ENCODE peak calls at places on chromosome 7, in four cellular contexts. K is K562, V is spleen, X is transverse colon. D is an unnamed sample.

GRCh38 chr7:155381852-155382801 is 75.8 kb upstream of the EN2 start:
- DNase-seq in K (no peak), V (peak), X (no peak), D (no peak)

GRCh38 chr7:128406986-128407589 is 2.7 kb downstream of the IMPDH1 start:
- DNase-seq in V (no peak), X (no peak), K (no peak), D (no peak)

GRCh38 chr7:19290936-19291335 is 145.7 kb upstream of the FERD3L start:
- DNase-seq in K (no peak), X (no peak), V (no peak), D (no peak)

GRCh38 chr7:87179180-87179579 is 26.9 kb downstream of the DMTF1 start:
- DNase-seq in K (no peak), X (no peak), V (no peak), D (no peak)

GRCh38 chr7:30478349-30479228 is at the start of gene NOD1:
- DNase-seq in K (peak), X (peak), V (peak), D (peak)

GRCh38 chr7:158016171-158017087 is 571.2 kb downstream of the PTPRN2 start:
- DNase-seq in X (no peak), K (no peak), V (peak), D (peak)

GRCh38 chr7:561631-562393 is 42.2 kb upstream of the PDGFA start:
- DNase-seq in V (peak), X (peak), K (no peak), D (no peak)

GRCh38 chr7:79820387-79820786 is 314.2 kb upstream of the GNAI1 start:
- DNase-seq in X (peak), K (no peak), V (no peak), D (no peak)

GRCh38 chr7:6495597-6496262 is 48.0 kb upstream of the DAGLB start:
- DNase-seq in K (no peak), X (no peak), V (no peak), D (no peak)

GRCh38 chr7:130490287-130490686 is 1.6 kb upstream of the MEST start:
- DNase-seq in X (no peak), K (no peak), V (no peak), D (no peak)

GRCh38 chr7:33950047-33950714 is 44.8 kb downstream of the BMPER start:
- DNase-seq in V (no peak), K (no peak), X (no peak), D (no peak)

GRCh38 chr7:3431306-3431705 is 130.3 kb downstream of the SDK1 start:
- DNase-seq in K (no peak), X (no peak), V (no peak), D (no peak)

GRCh38 chr7:1300206-1300605 is 67.5 kb downstream of the UNCX start:
- DNase-seq in V (no peak), X (no peak), K (no peak), D (no peak)

GRCh38 chr7:26850193-26850651 is 14.2 kb downstream of the SKAP2 start:
- DNase-seq in K (peak), V (no peak), X (no peak), D (no peak)

GRCh38 chr7:36784991-36785940 is 61.0 kb upstream of the AOAH start:
- DNase-seq in K (no peak), X (peak), V (peak), D (peak)

GRCh38 chr7:128688492-128688891 is 16.4 kb downstream of the GARIN1A start:
- DNase-seq in K (no peak), V (no peak), X (no peak), D (no peak)

GRCh38 chr7:1758417-1758858 is 88.4 kb downstream of the ELFN1 start:
- DNase-seq in K (peak), X (no peak), V (peak), D (no peak)

GRCh38 chr7:99949645-99950228 is 20.3 kb upstream of the GJC3 start:
- DNase-seq in X (no peak), V (no peak), K (no peak), D (no peak)

GRCh38 chr7:69670701-69671100 is 72.4 kb downstream of the AUTS2 start:
- DNase-seq in X (no peak), V (no peak), K (no peak), D (no peak)

GRCh38 chr7:12719978-12720377 is 32.5 kb downstream of the ARL4A start:
- DNase-seq in X (no peak), V (no peak), K (no peak), D (no peak)

GRCh38 chr7:25624837-25625236 is 396.6 kb upstream of the NPVF start:
- DNase-seq in V (no peak), X (no peak), K (no peak), D (no peak)

GRCh38 chr7:135098391-135098790 is 49.5 kb upstream of the TMEM140 start:
- DNase-seq in K (no peak), V (no peak), X (no peak), D (no peak)

GRCh38 chr7:12570529-12571461 is at the start of gene SCIN:
- DNase-seq in V (peak), X (peak), K (no peak), D (peak)

GRCh38 chr7:240887-241421 is 48.6 kb downstream of the FAM20C start:
- DNase-seq in X (no peak), V (no peak), K (no peak), D (no peak)

GRCh38 chr7:30134011-30134410 is 775 bp upstream of the MTURN start:
- DNase-seq in V (no peak), K (no peak), X (no peak), D (no peak)

GRCh38 chr7:12436896-12437535 is 33.4 kb upstream of the VWDE start:
- DNase-seq in K (no peak), X (no peak), V (no peak), D (no peak)

DNA sequence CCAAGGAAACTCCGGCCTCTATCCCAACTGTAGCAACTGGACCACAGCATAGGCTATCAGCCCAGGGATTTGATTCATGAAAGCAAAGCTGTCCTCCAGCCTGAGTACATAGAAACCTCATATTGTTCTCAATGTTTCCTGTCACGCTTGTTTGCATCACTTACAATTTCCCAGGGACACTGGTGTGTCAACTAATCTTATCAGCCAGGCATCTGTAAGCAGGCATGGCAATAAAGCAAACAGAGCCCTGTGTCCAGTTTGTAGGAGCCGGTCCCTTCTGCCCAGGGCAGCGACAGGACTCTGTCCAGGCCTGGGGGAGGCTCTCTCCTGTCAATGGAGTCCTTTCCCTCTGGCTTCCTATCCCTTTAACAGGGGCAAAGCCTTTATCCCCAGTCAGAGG is 23.0 kb upstream of the CDHR3 start:
- DNase-seq in K (no peak), V (no peak), X (no peak), D (no peak)
- TF ChIP-seq POLR2AphosphoS5 in K (no peak), V (no peak), X (no peak), D (no peak)

DNA sequence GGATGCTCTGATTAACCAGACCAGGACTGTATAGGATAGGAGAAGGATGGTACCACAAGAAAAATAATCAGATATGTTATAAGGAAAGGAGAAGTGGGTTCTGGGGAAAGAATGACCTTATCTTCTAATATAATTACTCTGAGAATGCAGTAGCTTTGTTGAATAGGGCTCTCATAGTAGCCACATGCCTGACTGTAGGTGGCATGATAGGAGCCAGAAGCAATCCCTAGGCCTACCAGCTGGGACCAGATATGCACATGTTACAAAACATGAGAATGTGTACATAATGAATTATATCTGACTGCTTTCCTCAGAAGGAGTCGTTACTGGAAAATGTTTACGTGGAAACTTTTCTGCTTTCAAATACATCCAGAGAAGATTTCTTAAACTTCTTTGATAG is 53.2 kb upstream of the FAM3C start:
- DNase-seq in V (no peak), X (no peak), K (no peak), D (no peak)
- TF ChIP-seq CTCF in V (no peak), X (no peak), K (no peak), D (no peak)

GRCh38 chr7:123795917-123796316 is 47.1 kb upstream of the WASL start:
- DNase-seq in V (no peak), K (no peak), X (no peak), D (no peak)

GRCh38 chr7:123789200-123789784 is 40.5 kb upstream of the WASL start:
- DNase-seq in K (no peak), X (no peak), V (no peak), D (no peak)

GRCh38 chr7:123791001-123791400 is 42.2 kb upstream of the WASL start:
- DNase-seq in K (no peak), X (no peak), V (no peak), D (no peak)

GRCh38 chr7:123789817-123790216 is 41.0 kb upstream of the WASL start:
- DNase-seq in X (no peak), K (no peak), V (no peak), D (no peak)

DNA sequence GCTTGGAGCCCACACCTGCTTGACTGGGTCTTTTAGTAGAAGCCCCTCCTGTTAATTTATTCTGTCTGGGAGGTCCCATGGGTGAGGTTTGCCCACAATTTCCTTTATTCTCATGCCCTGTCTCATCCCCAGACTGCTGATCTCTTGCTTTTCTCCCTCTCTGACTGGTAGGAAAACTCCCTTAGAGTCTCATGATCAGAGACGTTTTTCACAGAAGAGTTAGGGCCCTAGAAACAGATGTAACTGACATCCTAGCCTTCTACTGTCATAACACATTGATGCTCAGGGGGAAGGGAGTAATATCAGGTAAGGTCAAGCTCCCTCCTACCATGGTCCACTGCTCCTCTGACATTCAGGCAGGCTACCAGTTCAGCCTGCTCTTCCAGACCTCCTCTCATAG is 43.7 kb upstream of the WASL start:
- DNase-seq in X (no peak), K (no peak), V (no peak), D (no peak)
- TF ChIP-seq POLR2AphosphoS5 in X (no peak), K (no peak), V (no peak), D (no peak)

DNA sequence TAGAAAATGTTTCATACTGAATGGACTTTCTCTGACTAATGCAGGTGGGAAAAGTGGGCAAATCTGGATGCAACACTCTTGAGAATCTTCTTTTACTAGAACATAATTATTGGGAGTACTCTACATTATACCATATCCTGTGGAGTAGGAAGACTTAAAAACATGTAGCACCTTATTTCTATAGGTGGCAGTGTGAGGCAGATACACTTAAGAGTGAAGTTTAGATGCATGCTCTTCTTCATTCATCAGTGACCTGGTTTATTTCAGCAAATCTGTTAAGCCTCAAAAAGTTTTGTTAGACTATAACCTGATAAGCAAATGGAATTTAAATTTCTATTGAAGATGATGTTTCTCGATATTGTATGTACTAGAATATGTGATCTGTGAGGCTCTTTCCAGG is 1087.1 kb upstream of the LRRN3 start:
- DNase-seq in V (no peak), X (no peak), K (no peak), D (no peak)
- TF ChIP-seq CTCF in V (no peak), X (no peak), K (no peak), D (no peak)

GRCh38 chr7:31758770-31759169 is 71.8 kb downstream of the PPP1R17 start:
- DNase-seq in K (no peak), V (no peak), X (no peak), D (no peak)
- TF ChIP-seq POLR2AphosphoS5 in K (no peak), V (no peak), X (no peak), D (no peak)

DNA sequence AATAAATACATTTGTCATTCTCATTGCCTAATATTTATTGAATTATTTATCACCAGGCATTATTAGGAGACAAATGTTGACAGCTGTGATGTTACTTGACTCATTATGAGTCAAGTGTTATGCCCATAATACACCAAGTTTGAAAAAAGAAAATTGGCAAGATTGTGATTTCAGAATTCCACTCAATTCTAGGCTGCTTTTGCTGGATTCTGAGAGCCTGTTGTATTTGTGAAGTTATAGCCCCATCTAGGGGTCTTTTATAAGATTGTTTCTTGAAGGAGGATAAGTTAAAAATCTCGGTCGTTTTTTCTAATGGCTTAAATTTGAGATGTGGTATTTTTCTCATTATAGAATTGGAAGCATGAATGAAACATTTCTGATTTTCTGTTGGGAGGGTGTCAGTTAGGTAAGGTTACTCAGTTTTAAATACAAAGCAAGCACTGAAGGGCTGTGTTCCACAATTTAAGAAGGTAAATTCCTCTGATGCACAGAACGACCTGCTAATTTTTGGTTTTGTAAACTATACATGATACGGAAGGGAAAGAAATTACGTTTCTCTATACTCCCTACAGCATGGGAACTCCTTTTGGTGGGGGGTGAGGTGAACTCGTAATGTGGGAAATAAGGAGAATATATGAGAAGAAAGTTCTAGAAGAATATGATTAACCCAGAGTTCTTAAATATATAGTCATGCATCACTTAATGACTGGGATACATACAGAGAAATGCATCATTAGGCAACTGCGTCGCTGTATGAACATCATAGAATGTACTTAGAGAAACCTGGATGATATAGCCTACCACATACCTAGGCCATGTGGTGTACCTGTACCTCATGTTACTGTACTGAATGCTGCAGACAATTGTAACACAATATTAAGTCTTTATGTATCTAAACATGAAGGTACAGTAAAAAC is 2.6 kb downstream of the STK31 start:
- DNase-seq in X (no peak), K (peak), V (no peak), D (no peak)
- TF ChIP-seq CTCF in X (peak), K (peak), V (peak), D (no peak)